ENCODE peak calls at places on chromosome 1, in four cellular contexts. Z, M, H and G are unnamed samples.

GRCh38 chr1:89697397-89697796 is 64.5 kb downstream of the LRRC8C start:
- DNase-seq in Z (no peak), M (no peak), H (no peak), G (no peak)

GRCh38 chr1:207091185-207091906 is 2.7 kb downstream of the C4BPB start:
- DNase-seq in Z (no peak), M (no peak), H (no peak), G (no peak)

GRCh38 chr1:89483010-89483756 is 41.4 kb upstream of the LRRC8B start:
- DNase-seq in Z (peak), M (peak), H (peak), G (peak)

GRCh38 chr1:100358210-100358609 is 5.9 kb downstream of the CDC14A start:
- DNase-seq in Z (no peak), M (no peak), H (no peak), G (peak)

GRCh38 chr1:186740324-186740723 is 60.1 kb upstream of the PTGS2 start:
- DNase-seq in Z (no peak), M (no peak), H (no peak), G (no peak)

GRCh38 chr1:176847052-176847451 is 317.5 kb downstream of the ASTN1 start:
- DNase-seq in Z (no peak), M (no peak), H (no peak), G (no peak)

GRCh38 chr1:95013948-95014574 is 58.7 kb downstream of the ALG14 start:
- DNase-seq in Z (no peak), M (no peak), H (no peak), G (no peak)

GRCh38 chr1:84611796-84612195 is 37.6 kb upstream of the CTBS start:
- DNase-seq in Z (peak), M (no peak), H (no peak), G (peak)

GRCh38 chr1:212690816-212691403 is 8.7 kb downstream of the BATF3 start:
- DNase-seq in Z (no peak), M (no peak), H (no peak), G (no peak)

GRCh38 chr1:38055398-38055797 is 8.8 kb upstream of the POU3F1 start:
- DNase-seq in Z (no peak), M (no peak), H (no peak), G (no peak)

GRCh38 chr1:65769621-65770020 is 23.1 kb upstream of the PDE4B start:
- DNase-seq in Z (peak), M (no peak), H (no peak), G (no peak)

GRCh38 chr1:51313961-51314777 is 16.2 kb downstream of the TTC39A start:
- DNase-seq in Z (peak), M (no peak), H (no peak), G (no peak)

GRCh38 chr1:19055001-19055400 is 98.5 kb upstream of the IFFO2 start:
- DNase-seq in Z (no peak), M (no peak), H (no peak), G (no peak)

GRCh38 chr1:15620155-15620545 is 2.9 kb downstream of the DDI2 start:
- DNase-seq in Z (peak), M (no peak), H (no peak), G (peak)

GRCh38 chr1:21302747-21303715 is 12.8 kb upstream of the ECE1 start:
- DNase-seq in Z (peak), M (no peak), H (no peak), G (no peak)

GRCh38 chr1:19597463-19598309 is 46.4 kb upstream of the NBL1 start:
- DNase-seq in Z (peak), M (no peak), H (no peak), G (peak)

GRCh38 chr1:163399976-163400375 is 78.2 kb downstream of the NUF2 start:
- DNase-seq in Z (no peak), M (peak), H (peak), G (peak)

GRCh38 chr1:119978018-119978505 is 81.7 kb upstream of the ADAM30 start:
- DNase-seq in Z (no peak), M (no peak), H (no peak), G (no peak)

GRCh38 chr1:10901091-10901893 is 104.8 kb upstream of the CASZ1 start:
- DNase-seq in Z (no peak), M (no peak), H (peak), G (no peak)

GRCh38 chr1:106700151-106700550 is 356.3 kb upstream of the PRMT6 start:
- DNase-seq in Z (peak), M (no peak), H (no peak), G (no peak)

GRCh38 chr1:85313888-85314696 is 37.7 kb upstream of the BCL10 start:
- DNase-seq in Z (peak), M (no peak), H (no peak), G (peak)

GRCh38 chr1:20188455-20188817 is 2.1 kb upstream of the PLA2G2C start:
- DNase-seq in Z (no peak), M (no peak), H (no peak), G (no peak)

GRCh38 chr1:108000620-108001105 is 35.7 kb upstream of the VAV3 start:
- DNase-seq in Z (peak), M (no peak), H (no peak), G (no peak)

GRCh38 chr1:62070384-62071011 is 124.2 kb upstream of the L1TD1 start:
- DNase-seq in Z (peak), M (no peak), H (no peak), G (no peak)

GRCh38 chr1:200118779-200119505 is 91.4 kb downstream of the NR5A2 start:
- DNase-seq in Z (no peak), M (no peak), H (no peak), G (no peak)

GRCh38 chr1:81607086-81607485 is 193.6 kb upstream of the ADGRL2 start:
- DNase-seq in Z (no peak), M (no peak), H (no peak), G (no peak)

GRCh38 chr1:186183970-186184628 is 191.0 kb downstream of the TPR start:
- DNase-seq in Z (no peak), M (no peak), H (no peak), G (no peak)

GRCh38 chr1:212432706-212433576 is at the start of gene NENF:
- DNase-seq in Z (peak), M (peak), H (peak), G (peak)

GRCh38 chr1:18751425-18751824 is 108.0 kb downstream of the TAS1R2 start:
- DNase-seq in Z (no peak), M (no peak), H (no peak), G (no peak)

GRCh38 chr1:24206516-24207394 is 19.7 kb upstream of the IFNLR1 start:
- DNase-seq in Z (no peak), M (no peak), H (no peak), G (no peak)

GRCh38 chr1:230977781-230978490 is 725 bp downstream of the TTC13 start:
- DNase-seq in Z (peak), M (peak), H (peak), G (peak)

GRCh38 chr1:26438041-26438440 is 5.9 kb downstream of the DHDDS start:
- DNase-seq in Z (no peak), M (no peak), H (no peak), G (no peak)

GRCh38 chr1:26440259-26440658 is 8.1 kb downstream of the DHDDS start:
- DNase-seq in Z (no peak), M (no peak), H (no peak), G (no peak)
- H4K5ac ChIP-seq in Z (no peak), M (no peak), H (no peak), G (no peak)

DNA sequence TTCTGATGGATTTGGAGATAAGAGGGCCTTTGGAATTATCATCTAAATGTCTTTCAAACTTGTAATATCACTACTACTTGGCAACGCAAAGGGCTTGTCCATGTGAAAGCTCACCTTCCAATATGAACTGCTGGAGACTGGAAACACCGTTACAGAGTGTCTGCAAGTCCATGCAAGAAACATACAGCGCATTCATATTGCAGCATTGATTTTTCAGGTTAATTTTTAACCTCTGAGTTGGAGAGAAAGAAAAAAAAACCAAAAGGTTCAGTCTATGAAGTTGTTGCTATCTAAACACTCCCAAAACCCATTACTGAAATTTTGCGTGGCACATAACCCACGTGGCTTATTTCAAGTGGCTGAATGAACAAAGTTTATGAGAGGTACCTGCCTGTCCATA is 23.8 kb downstream of the DAB1 start:
- DNase-seq in Z (no peak), M (no peak), H (no peak), G (no peak)
- H2BK5ac ChIP-seq in Z (no peak), M (no peak), H (no peak), G (no peak)

GRCh38 chr1:227774721-227775665 is 39.8 kb downstream of the SNAP47 start:
- DNase-seq in Z (no peak), M (no peak), H (no peak), G (no peak)
- H2AK5ac ChIP-seq in Z (no peak), M (no peak), H (no peak), G (no peak)

GRCh38 chr1:12130466-12131130 is 36.2 kb upstream of the TNFRSF1B start:
- DNase-seq in Z (no peak), M (no peak), H (no peak), G (no peak)

GRCh38 chr1:12129624-12130023 is 37.2 kb upstream of the TNFRSF1B start:
- DNase-seq in Z (no peak), M (no peak), H (no peak), G (no peak)

GRCh38 chr1:12135612-12136011 is 31.2 kb upstream of the TNFRSF1B start:
- DNase-seq in Z (no peak), M (no peak), H (no peak), G (no peak)

GRCh38 chr1:12134716-12135115 is 32.1 kb upstream of the TNFRSF1B start:
- DNase-seq in Z (no peak), M (no peak), H (no peak), G (no peak)

GRCh38 chr1:12132078-12132477 is 34.7 kb upstream of the TNFRSF1B start:
- DNase-seq in Z (peak), M (no peak), H (no peak), G (no peak)
- H4K5ac ChIP-seq in Z (no peak), M (no peak), H (no peak), G (no peak)

GRCh38 chr1:153533689-153534201 is 2.0 kb downstream of the S100A6 start:
- DNase-seq in Z (peak), M (no peak), H (no peak), G (no peak)

GRCh38 chr1:153536618-153537375 is 1.0 kb upstream of the S100A6 start:
- DNase-seq in Z (no peak), M (no peak), H (no peak), G (no peak)

GRCh38 chr1:153535664-153536585 is at the start of gene S100A6:
- DNase-seq in Z (peak), M (no peak), H (no peak), G (no peak)

GRCh38 chr1:153534226-153534932 is 1.4 kb downstream of the S100A6 start:
- DNase-seq in Z (peak), M (no peak), H (no peak), G (no peak)

DNA sequence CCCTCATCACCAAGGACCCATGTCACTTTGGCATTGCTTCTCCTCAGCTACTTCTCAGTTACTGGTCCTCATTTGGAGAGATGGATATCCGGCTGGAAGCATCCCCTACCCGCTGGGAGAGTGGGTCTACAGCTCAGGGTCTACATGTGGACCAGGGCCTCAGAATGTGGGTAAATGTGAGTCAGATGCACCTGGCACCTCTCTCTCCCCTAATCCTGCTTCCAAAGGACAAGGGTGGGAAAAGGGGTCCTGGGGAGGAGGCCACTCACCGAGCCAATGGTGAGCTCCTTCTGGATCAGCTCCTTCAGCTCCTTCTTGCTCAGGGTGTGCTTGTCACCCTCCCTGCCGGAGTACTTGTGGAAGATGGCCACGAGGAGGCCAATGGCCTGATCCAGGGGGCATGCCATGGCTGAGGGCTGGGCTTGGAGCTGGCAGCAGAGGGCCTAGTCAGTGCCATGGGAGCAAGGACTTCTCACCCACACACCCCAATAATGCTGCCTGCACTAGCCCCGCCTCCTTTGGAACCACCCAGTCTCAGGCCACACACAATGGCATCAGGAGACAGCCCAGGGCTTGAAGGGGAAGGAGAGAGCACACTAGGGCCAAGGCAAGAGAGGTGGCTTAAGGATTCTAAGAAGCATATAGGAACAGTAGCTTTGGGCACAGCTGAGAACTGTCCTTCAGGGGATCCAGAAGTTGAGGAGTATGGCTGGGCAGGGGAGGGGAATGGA is 693 bp downstream of the S100A6 start:
- DNase-seq in Z (no peak), M (no peak), H (no peak), G (no peak)
- H2BK5ac ChIP-seq in Z (peak), M (no peak), H (peak), G (no peak)

GRCh38 chr1:9889411-9889810 is 20.7 kb downstream of the CTNNBIP1 start:
- DNase-seq in Z (no peak), M (no peak), H (no peak), G (no peak)

GRCh38 chr1:9890224-9890731 is 19.8 kb downstream of the CTNNBIP1 start:
- DNase-seq in Z (peak), M (no peak), H (no peak), G (peak)

GRCh38 chr1:9887070-9887469 is 23.0 kb downstream of the CTNNBIP1 start:
- DNase-seq in Z (no peak), M (no peak), H (no peak), G (no peak)

GRCh38 chr1:9891207-9891606 is 18.9 kb downstream of the CTNNBIP1 start:
- DNase-seq in Z (peak), M (no peak), H (no peak), G (no peak)

DNA sequence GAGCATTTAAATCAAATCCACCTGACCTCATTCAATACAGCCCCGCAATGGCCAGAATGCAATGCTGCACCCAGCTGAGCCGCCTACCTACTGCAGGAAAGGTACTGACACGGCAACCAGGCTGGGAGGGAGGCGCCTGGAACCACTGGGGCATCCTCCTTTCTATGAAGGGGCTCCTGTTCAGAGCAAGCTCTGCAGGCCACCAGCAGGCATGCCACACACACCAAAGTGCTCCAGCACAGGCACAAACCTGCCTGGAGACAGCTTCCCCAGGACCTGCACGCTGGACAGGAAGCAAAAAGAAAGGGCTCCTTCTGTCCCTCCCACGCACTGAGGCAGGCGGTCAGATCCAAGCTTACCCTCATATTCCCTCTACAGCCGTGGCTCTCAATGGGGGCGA is 21.2 kb downstream of the CTNNBIP1 start:
- DNase-seq in Z (no peak), M (no peak), H (no peak), G (no peak)
- H2AK5ac ChIP-seq in Z (peak), M (no peak), H (peak), G (no peak)

GRCh38 chr1:222790115-222790514 is 24.7 kb upstream of the DISP1 start:
- DNase-seq in Z (no peak), M (no peak), H (no peak), G (peak)
- H4K5ac ChIP-seq in Z (no peak), M (no peak), H (no peak), G (no peak)

DNA sequence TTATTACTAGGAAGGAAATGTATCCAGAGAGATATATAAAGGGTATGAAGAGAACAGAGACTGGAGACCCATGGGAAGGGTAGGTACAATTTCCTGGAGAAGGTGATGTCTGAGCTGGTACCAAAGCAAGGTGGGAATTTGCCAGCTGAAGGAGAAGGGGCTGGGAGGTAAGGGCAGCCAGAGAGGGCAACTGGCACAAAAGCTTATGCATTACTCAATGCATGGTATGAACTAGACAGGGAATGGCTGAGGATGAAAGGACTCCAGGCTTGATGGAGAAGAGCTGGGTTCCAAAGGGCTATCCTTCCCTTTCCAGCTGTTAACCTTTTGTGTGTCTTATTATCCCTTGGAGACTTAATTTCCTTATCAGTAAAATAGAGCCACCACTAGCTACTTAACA is 113.6 kb upstream of the GADD45A start:
- DNase-seq in Z (no peak), M (no peak), H (no peak), G (no peak)
- H2BK5ac ChIP-seq in Z (no peak), M (no peak), H (no peak), G (no peak)

GRCh38 chr1:31618916-31619846 is 1.7 kb downstream of the HCRTR1 start:
- DNase-seq in Z (no peak), M (no peak), H (no peak), G (no peak)
- H2AK5ac ChIP-seq in Z (no peak), M (no peak), H (no peak), G (no peak)

GRCh38 chr1:2391034-2391384 is 345 bp downstream of the MORN1 start:
- DNase-seq in Z (no peak), M (no peak), H (peak), G (peak)

GRCh38 chr1:2393471-2393877 is 1.8 kb downstream of the RER1 start:
- DNase-seq in Z (no peak), M (no peak), H (no peak), G (no peak)

GRCh38 chr1:2392686-2393085 is 1.0 kb downstream of the RER1 start:
- DNase-seq in Z (no peak), M (no peak), H (no peak), G (no peak)

GRCh38 chr1:2391385-2392070 is at the start of the genes MORN1 and RER1:
- DNase-seq in Z (peak), M (peak), H (peak), G (peak)

GRCh38 chr1:2392071-2392442 is 416 bp downstream of the RER1 start:
- DNase-seq in Z (no peak), M (no peak), H (no peak), G (no peak)
- H4K5ac ChIP-seq in Z (peak), M (no peak), H (no peak), G (no peak)